ENCODE peak calls at places on chromosomes 7 and 10, in nine cellular contexts. G is CD8-positive, alpha-beta T cell; A is WERI-Rb-1; O is psoas muscle; T is left ventricle myocardium inferior; I is colonic mucosa; D is stomach; W is cardiac muscle cell; R is pancreas. Y is an unnamed sample. For H3K27me3, the result is how much of the 10 kb centered on the place peaks cover.

GRCh38 chr7:1946025-1946424 is 275.9 kb downstream of the ELFN1 start:
- DNase-seq in G (no peak), A (no peak), O (peak), T (peak), I (no peak), D (no peak), W (no peak), R (no peak), Y (no peak)

GRCh38 chr7:144500225-144500624 is 96.7 kb upstream of the NOBOX start:
- DNase-seq in G (no peak), A (no peak), O (no peak), T (no peak), I (no peak), D (no peak), W (no peak), R (no peak), Y (no peak)

GRCh38 chr7:157150825-157151412 is 12.2 kb downstream of the UBE3C start:
- DNase-seq in G (no peak), A (peak), O (peak), T (peak), I (no peak), D (no peak), W (peak), R (peak), Y (peak)

GRCh38 chr7:36487756-36488336 is 98.2 kb downstream of the ANLN start:
- DNase-seq in G (no peak), A (peak), O (no peak), T (no peak), I (peak), D (no peak), W (peak), R (peak), Y (peak)

GRCh38 chr7:142864980-142865747 is 10.3 kb downstream of the EPHB6 start:
- DNase-seq in G (no peak), A (no peak), O (peak), T (no peak), I (no peak), D (no peak), W (no peak), R (no peak), Y (no peak)

GRCh38 chr7:86282014-86282682 is 361.6 kb upstream of the GRM3 start:
- DNase-seq in G (no peak), A (no peak), O (peak), T (no peak), I (no peak), D (no peak), W (no peak), R (no peak), Y (no peak)

GRCh38 chr7:125425507-125425906 is 495.9 kb upstream of the POT1 start:
- DNase-seq in G (no peak), A (no peak), O (no peak), T (no peak), I (no peak), D (no peak), W (no peak), R (no peak), Y (no peak)

GRCh38 chr7:108592633-108593277 is 23.1 kb downstream of the DNAJB9 start:
- DNase-seq in G (no peak), A (peak), O (no peak), T (no peak), I (no peak), D (no peak), W (peak), R (no peak), Y (peak)

GRCh38 chr7:31883761-31884164 is 186.4 kb downstream of the PDE1C start:
- DNase-seq in G (no peak), A (no peak), O (no peak), T (no peak), I (no peak), D (no peak), W (no peak), R (no peak), Y (no peak)

GRCh38 chr7:77685219-77685618 is 11.0 kb upstream of the RSBN1L start:
- DNase-seq in G (no peak), A (no peak), O (no peak), T (no peak), I (peak), D (peak), W (no peak), R (peak), Y (no peak)

GRCh38 chr7:39515556-39516228 is 50.5 kb upstream of the YAE1 start:
- DNase-seq in G (no peak), A (no peak), O (no peak), T (no peak), I (no peak), D (no peak), W (no peak), R (no peak), Y (peak)

GRCh38 chr7:101308245-101309085 is 13.1 kb downstream of the IFT22 start:
- DNase-seq in G (no peak), A (peak), O (peak), T (no peak), I (peak), D (peak), W (peak), R (peak), Y (peak)

GRCh38 chr7:134483296-134483695 is 24.4 kb upstream of the AKR1B1 start:
- DNase-seq in G (no peak), A (no peak), O (no peak), T (no peak), I (no peak), D (no peak), W (no peak), R (no peak), Y (no peak)

GRCh38 chr10:33204049-33204448 is 130.4 kb downstream of the NRP1 start:
- DNase-seq in G (no peak), A (no peak), O (no peak), T (no peak), I (no peak), D (no peak), W (no peak), R (no peak), Y (no peak)

DNA sequence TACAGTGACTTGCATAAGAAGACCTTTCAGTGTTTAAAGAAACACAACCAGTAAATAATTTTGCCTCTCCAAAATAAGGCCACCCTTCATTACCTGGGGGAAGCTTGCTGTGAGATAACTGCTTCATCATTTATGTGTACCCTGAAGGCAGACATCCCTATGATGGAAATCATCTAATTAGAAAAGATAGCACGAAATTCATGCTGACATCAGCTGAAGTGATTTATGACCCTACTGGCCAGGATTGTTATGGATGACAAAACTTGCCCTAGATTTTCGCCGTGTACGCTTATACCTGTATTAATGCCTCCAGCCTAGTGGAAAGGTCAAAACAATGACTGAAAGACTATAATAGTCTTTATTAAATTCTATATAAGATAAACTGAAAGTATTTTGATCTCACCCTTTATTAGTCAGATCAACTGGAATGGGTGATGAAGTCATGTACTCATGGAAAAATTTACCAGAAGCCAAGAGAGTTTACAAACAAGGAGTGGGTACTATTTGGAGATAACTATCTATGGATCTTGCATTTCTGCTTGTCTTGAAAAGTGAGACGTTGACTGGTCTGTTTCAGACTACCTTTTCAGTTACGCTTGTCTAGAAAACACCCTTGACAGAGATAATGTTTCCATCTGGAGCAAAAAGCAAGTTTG is 114.2 kb downstream of the PPP1R3A start:
- DNase-seq in G (no peak), A (no peak), O (no peak), T (no peak), I (no peak), D (no peak), W (no peak), R (no peak), Y (no peak)
- H3K27me3 ChIP-seq in G (under half), A (under half), O (under half), T (under half), I (under half), D (under half), W (under half), R (under half), Y (under half)

DNA sequence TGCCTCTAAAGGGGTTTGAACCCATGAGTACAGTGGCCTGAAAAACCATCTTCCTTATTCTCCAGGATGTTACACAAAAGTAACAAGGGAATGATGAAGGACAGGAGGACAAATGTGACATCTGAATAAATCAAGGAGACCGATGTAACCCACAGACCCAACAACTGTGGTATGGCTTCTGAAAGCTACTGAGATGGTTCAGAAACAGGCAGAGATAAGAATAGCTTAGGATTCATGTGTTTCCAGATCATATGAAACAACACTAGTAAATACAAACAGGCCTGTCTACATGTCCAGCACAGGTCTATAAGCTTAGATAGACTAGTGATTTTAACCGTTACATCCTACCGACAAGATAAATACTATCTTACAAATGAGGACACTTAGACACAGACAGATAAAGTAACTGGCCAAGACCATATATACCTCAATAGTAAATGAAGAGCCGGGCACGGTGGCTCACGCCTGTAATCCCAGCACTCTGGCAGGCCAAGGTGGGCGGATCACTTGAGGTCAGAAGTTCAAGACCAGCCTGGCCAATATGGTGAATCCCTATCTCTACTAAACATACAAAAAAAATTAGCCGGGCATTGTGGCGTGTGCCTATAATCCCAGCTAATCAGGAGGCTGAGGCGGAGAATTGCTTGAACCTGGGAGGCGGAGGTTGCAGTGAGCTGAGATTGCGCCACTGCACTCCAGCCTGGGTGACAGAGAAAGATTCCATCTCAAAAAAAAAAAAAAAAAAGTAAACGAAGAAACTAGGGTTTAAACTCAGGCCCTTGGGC is 88.7 kb downstream of the SORBS1 start:
- DNase-seq in G (no peak), A (no peak), O (no peak), T (no peak), I (no peak), D (no peak), W (no peak), R (no peak), Y (no peak)
- H3K27ac ChIP-seq in G (no peak), A (no peak), O (peak), T (peak), I (no peak), D (peak), W (no peak), R (no peak), Y (no peak)

DNA sequence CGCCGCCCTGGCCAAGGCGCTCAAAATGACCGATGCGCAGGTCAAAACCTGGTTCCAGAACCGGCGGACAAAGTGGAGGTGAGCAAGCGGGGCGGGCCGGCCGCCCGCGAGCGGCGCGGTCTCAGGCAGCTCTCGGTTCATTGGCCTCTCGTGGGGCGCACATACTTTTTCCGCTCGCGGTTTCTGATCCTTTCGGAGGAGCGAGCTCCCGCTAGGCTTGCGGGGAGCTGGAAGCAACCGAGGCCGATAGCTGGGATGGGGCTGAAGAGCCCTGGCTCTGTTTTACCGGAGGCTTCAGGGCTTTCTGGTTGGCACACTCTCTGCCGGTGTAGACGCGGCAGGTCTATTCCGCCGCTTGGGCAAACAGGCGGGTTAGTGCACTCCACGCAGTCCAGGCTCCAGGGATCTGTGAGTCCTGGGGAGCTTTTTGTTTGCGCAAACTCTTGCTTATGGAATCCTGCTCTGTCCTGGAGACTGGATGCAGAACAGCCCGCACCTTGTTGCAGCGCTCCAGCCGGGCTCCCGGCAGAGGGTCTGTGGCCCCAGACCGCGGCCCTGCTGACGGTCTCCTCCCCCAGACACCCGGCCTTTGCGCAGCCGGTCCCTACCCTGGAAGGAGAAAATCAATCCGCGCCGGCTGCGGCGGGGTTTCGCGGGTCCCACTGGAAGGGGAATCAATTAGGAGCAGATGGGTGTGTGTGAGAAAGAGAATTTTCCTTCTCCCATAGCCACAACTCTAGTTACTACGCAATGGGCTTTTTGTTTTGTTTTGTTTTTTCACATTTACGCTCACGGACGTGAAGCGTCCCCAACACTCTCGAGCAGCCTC is 3.4 kb downstream of the TLX1 start:
- DNase-seq in G (no peak), A (no peak), O (no peak), T (no peak), I (no peak), D (no peak), W (no peak), R (no peak), Y (no peak)
- H3K27me3 ChIP-seq in G (half or more), A (under half), O (half or more), T (half or more), I (half or more), D (half or more), W (half or more), R (under half), Y (under half)

GRCh38 chr10:79400567-79401004 is 44.8 kb downstream of the ZCCHC24 start:
- DNase-seq in G (peak), A (peak), O (peak), T (no peak), I (peak), D (peak), W (peak), R (no peak), Y (peak)
- H3K27ac ChIP-seq in G (no peak), A (no peak), O (peak), T (no peak), I (peak), D (no peak), W (peak), R (no peak), Y (no peak)

DNA sequence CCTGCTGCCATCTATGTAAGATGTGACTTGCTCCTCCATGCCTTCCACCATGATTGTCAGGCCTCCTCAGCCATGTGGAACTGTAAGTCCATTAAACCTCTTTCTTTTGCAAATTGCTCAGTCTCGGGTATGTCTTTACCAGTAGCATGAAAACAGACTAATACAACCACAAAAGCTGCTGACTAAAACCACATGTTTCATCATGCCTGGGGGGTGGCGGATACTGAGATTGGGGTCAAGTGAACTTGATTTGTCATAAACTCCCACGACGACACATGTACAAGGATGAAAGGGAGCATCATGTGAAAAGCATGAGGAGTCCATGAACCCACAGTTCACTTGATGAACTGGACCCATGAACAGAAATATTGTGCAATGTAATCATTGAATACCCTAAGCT is 134.9 kb upstream of the ANK3 start:
- DNase-seq in G (no peak), A (no peak), O (no peak), T (no peak), I (no peak), D (no peak), W (no peak), R (no peak), Y (no peak)
- H3K27me3 ChIP-seq in G (under half), A (under half), O (under half), T (under half), I (under half), D (under half), W (under half), R (under half), Y (under half)

GRCh38 chr7:41628926-41629325 is 74.0 kb downstream of the INHBA start:
- DNase-seq in G (no peak), A (no peak), O (no peak), T (no peak), I (no peak), D (no peak), W (peak), R (no peak), Y (no peak)

GRCh38 chr7:41629711-41630111 is 73.2 kb downstream of the INHBA start:
- DNase-seq in G (no peak), A (no peak), O (no peak), T (no peak), I (no peak), D (no peak), W (no peak), R (no peak), Y (no peak)

GRCh38 chr7:41627921-41628320 is 75.0 kb downstream of the INHBA start:
- DNase-seq in G (no peak), A (no peak), O (no peak), T (no peak), I (no peak), D (no peak), W (no peak), R (no peak), Y (no peak)

GRCh38 chr7:41633690-41634089 is 69.2 kb downstream of the INHBA start:
- DNase-seq in G (no peak), A (no peak), O (no peak), T (no peak), I (no peak), D (no peak), W (no peak), R (no peak), Y (no peak)

GRCh38 chr7:41630741-41631140 is 72.1 kb downstream of the INHBA start:
- DNase-seq in G (no peak), A (no peak), O (no peak), T (no peak), I (no peak), D (no peak), W (no peak), R (no peak), Y (no peak)
- H3K27ac ChIP-seq in G (no peak), A (no peak), O (no peak), T (no peak), I (no peak), D (no peak), W (no peak), R (no peak), Y (no peak)

GRCh38 chr10:43217563-43218205 is 49.2 kb downstream of the RASGEF1A start:
- DNase-seq in G (no peak), A (no peak), O (peak), T (no peak), I (no peak), D (no peak), W (no peak), R (no peak), Y (no peak)
- H3K27me3 ChIP-seq in G (under half), A (under half), O (under half), T (half or more), I (under half), D (half or more), W (under half), R (under half), Y (under half)

DNA sequence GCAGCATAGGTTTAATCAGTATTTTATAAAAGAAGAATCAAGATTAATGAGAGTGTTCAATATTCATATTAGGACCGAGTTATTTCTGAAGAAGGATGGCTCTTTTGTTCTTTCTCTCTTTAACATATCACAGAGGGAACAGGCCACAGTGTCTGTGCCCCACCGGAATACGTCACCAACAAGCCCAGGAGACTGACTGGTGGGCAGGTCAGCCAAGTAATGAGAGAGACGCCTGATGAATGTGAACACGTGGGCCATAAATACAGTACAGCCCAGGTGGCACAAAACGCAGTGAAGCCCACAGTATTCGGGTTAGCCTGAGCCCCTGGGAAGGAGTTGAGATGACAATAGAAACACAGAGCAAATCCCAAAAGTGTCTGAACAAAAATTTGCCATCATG is 91.2 kb downstream of the KIAA1549 start:
- DNase-seq in G (no peak), A (no peak), O (no peak), T (no peak), I (no peak), D (no peak), W (no peak), R (no peak), Y (peak)
- H3K27ac ChIP-seq in G (no peak), A (no peak), O (no peak), T (no peak), I (no peak), D (no peak), W (no peak), R (no peak), Y (peak)

DNA sequence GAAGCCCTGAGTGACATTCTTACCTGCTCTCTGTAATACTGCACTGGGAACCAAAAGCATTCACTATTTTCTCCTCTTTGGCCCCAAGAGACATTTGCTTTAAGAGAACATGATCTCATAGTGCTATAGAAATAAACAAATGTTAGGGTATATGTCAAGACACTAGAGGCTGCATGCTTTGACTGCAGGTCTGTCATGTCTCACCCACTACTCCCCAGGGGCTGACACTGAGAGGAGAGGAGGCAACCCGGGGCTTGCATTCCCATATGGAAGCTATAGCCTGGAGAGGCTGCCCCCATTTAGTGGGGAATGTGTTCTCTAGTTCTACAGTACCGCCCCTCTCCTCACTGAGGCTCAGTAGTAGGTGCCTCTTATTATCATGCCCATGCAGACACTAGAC is 5.0 kb upstream of the SLF2 start:
- DNase-seq in G (no peak), A (no peak), O (no peak), T (no peak), I (no peak), D (no peak), W (no peak), R (no peak), Y (peak)
- H3K27me3 ChIP-seq in G (under half), A (under half), O (under half), T (under half), I (under half), D (under half), W (under half), R (under half), Y (under half)

GRCh38 chr10:128084991-128085390 is 41.2 kb downstream of the MKI67 start:
- DNase-seq in G (peak), A (no peak), O (no peak), T (no peak), I (no peak), D (no peak), W (no peak), R (no peak), Y (no peak)

GRCh38 chr10:128087146-128087883 is 38.9 kb downstream of the MKI67 start:
- DNase-seq in G (no peak), A (no peak), O (no peak), T (no peak), I (no peak), D (no peak), W (no peak), R (no peak), Y (no peak)

GRCh38 chr10:128086003-128086863 is 40.0 kb downstream of the MKI67 start:
- DNase-seq in G (no peak), A (peak), O (no peak), T (no peak), I (no peak), D (no peak), W (no peak), R (no peak), Y (peak)

GRCh38 chr10:128083191-128083895 is 42.9 kb downstream of the MKI67 start:
- DNase-seq in G (peak), A (no peak), O (no peak), T (no peak), I (no peak), D (no peak), W (no peak), R (no peak), Y (no peak)

GRCh38 chr10:128084364-128084763 is 41.9 kb downstream of the MKI67 start:
- DNase-seq in G (peak), A (no peak), O (no peak), T (no peak), I (no peak), D (no peak), W (no peak), R (no peak), Y (no peak)
- H3K27ac ChIP-seq in G (no peak), A (no peak), O (no peak), T (no peak), I (no peak), D (no peak), W (no peak), R (no peak), Y (no peak)